ENCODE peak calls at places on chromosomes 16 and 17, in nine cellular contexts. I is dorsolateral prefrontal cortex; R is tibial artery; Q is AG08396; F is OCI-M1; H is skeletal muscle cell; C is stimulated activated CD8-positive, alpha-beta memory T cell treated with anti-CD3 and anti-CD28 coated beads, Interleukin-4, amount 100 ng/mL, for 24 hours; G is activated CD4-positive, CD25-positive, alpha-beta regulatory T cell treated with anti-CD3 and anti-CD28 coated beads, Interleukin-2, amount 50 U/mL, for 16 hours; Z is NCI-H510A. L is an unnamed sample.
A peak's percentile ranks its signal among the peaks of the same experiment; 100 is the strongest.

GRCh38 chr17:72396121-72396520 is 275.3 kb downstream of the SOX9 start:
- DNase-seq in G (no peak), F (no peak), H (no peak), Q (no peak), I (no peak), Z (no peak), C (no peak), R (no peak), L (no peak)

GRCh38 chr17:59387351-59388069 is 56.1 kb downstream of the YPEL2 start:
- DNase-seq in R (no peak), Q (no peak), Z (no peak), I (no peak), C (no peak), F (no peak), H (no peak), G (no peak), L (no peak)

GRCh38 chr17:82615084-82616020 is 32.9 kb downstream of the WDR45B start:
- DNase-seq in C (no peak), R (no peak), Q (no peak), Z (no peak), I (no peak), F (no peak), H (no peak), G (no peak), L (no peak)

GRCh38 chr17:63113167-63113566 is 147.1 kb downstream of the TANC2 start:
- DNase-seq in G (no peak), Q (no peak), F (peak; percentile 44), H (no peak), C (no peak), I (no peak), R (no peak), Z (no peak), L (no peak)

GRCh38 chr16:84518804-84519341 is 14.4 kb upstream of the MEAK7 start:
- DNase-seq in R (no peak), C (peak; percentile 14), Z (peak; percentile 89), H (no peak), F (no peak), Q (no peak), I (no peak), G (no peak), L (no peak)

GRCh38 chr17:79137015-79137770 is 62.6 kb downstream of the ENGASE start:
- DNase-seq in I (no peak), Z (no peak), Q (no peak), C (no peak), F (no peak), R (no peak), G (no peak), H (no peak), L (no peak)

GRCh38 chr16:47928008-47928407 is 227.8 kb downstream of the ABCC12 start:
- DNase-seq in I (no peak), F (peak; percentile 6), H (no peak), C (no peak), G (no peak), Z (no peak), Q (no peak), R (no peak), L (no peak)

GRCh38 chr17:44840936-44841335 is 6.7 kb upstream of the HIGD1B start:
- DNase-seq in R (no peak), Q (no peak), G (no peak), Z (no peak), I (no peak), H (no peak), C (no peak), F (no peak), L (no peak)

GRCh38 chr16:88743693-88744519 is 37.6 kb downstream of the CTU2 start:
- DNase-seq in H (no peak), Q (peak; percentile 93), F (peak; percentile 60), I (peak; percentile 55), G (peak; percentile 58), R (peak; percentile 73), Z (no peak), C (peak; percentile 54), L (peak; percentile 34)

GRCh38 chr17:14359251-14359939 is 58.5 kb downstream of the HS3ST3B1 start:
- DNase-seq in F (peak; percentile 56), Q (no peak), C (peak; percentile 45), I (no peak), Z (no peak), R (no peak), H (no peak), G (no peak), L (no peak)

GRCh38 chr17:33204156-33204555 is 88.9 kb downstream of the ASIC2 start:
- DNase-seq in H (no peak), Z (no peak), R (no peak), Q (no peak), G (no peak), I (no peak), F (no peak), C (no peak), L (no peak)

GRCh38 chr17:41620583-41621434 is 3.6 kb downstream of the KRT17 start:
- DNase-seq in C (no peak), H (no peak), G (no peak), F (no peak), I (no peak), Z (no peak), Q (no peak), R (no peak), L (no peak)

GRCh38 chr16:56298948-56299602 is 107.8 kb downstream of the GNAO1 start:
- DNase-seq in H (no peak), Z (no peak), G (no peak), C (no peak), Q (no peak), I (peak; percentile 96), F (no peak), R (peak; percentile 40), L (peak; percentile 85)

GRCh38 chr17:47694018-47694817 is at the start of gene TBKBP1:
- DNase-seq in R (peak; percentile 40), Z (peak; percentile 31), I (no peak), H (peak; percentile 40), F (peak; percentile 79), G (no peak), C (no peak), Q (peak; percentile 73), L (no peak)

GRCh38 chr17:9330140-9330902 is 245.3 kb downstream of the STX8 start:
- DNase-seq in H (no peak), Q (no peak), R (no peak), I (no peak), G (no peak), F (no peak), C (no peak), Z (no peak), L (no peak)

L was measured in nucleus accumbens.